ENCODE peak calls at places on chromosomes 6 and 20, in six cellular contexts. F is uterus, V is lung, K is mammary epithelial cell, L is lower lobe of right lung, S is ascending aorta. Q is an unnamed sample. For H3K4me1, the result is how much of the 10 kb centered on the place peaks cover.

GRCh38 chr20:12924126-12924525 is 84.6 kb upstream of the SPTLC3 start:
- DNase-seq in K (no peak), V (no peak), F (no peak), S (no peak), L (no peak), Q (no peak)

GRCh38 chr6:145844933-145845531 is 30.4 kb upstream of the FBXO30 start:
- DNase-seq in S (no peak), V (no peak), L (no peak), K (no peak), F (no peak), Q (no peak)

GRCh38 chr6:37783025-37783825 is 36.3 kb upstream of the ZFAND3 start:
- DNase-seq in S (no peak), F (peak), L (no peak), V (no peak), K (no peak), Q (no peak)

GRCh38 chr6:34834789-34835518 is 43.1 kb downstream of the BLTP3A start:
- DNase-seq in S (no peak), K (peak), V (no peak), L (no peak), F (no peak), Q (no peak)

GRCh38 chr20:6152777-6153176 is 29.9 kb upstream of the FERMT1 start:
- DNase-seq in V (no peak), F (no peak), S (no peak), L (no peak), K (no peak), Q (no peak)

GRCh38 chr20:6814945-6815344 is 47.5 kb downstream of the BMP2 start:
- DNase-seq in V (no peak), L (no peak), S (no peak), F (no peak), K (no peak), Q (no peak)

GRCh38 chr6:129717287-129717686 is 7.3 kb upstream of the ARHGAP18 start:
- DNase-seq in L (no peak), F (no peak), K (peak), S (no peak), V (no peak), Q (no peak)

GRCh38 chr20:43975096-43975768 is 60.6 kb downstream of the TOX2 start:
- DNase-seq in L (no peak), K (peak), S (no peak), F (no peak), V (no peak), Q (no peak)

GRCh38 chr6:114247101-114247500 is 95.7 kb downstream of the HS3ST5 start:
- DNase-seq in K (no peak), L (no peak), V (no peak), F (no peak), S (no peak), Q (peak)

GRCh38 chr6:150734235-150734634 is 131.3 kb upstream of the MTHFD1L start:
- DNase-seq in F (no peak), S (no peak), L (no peak), K (peak), V (no peak), Q (no peak)

GRCh38 chr6:148309301-148309700 is 33.3 kb upstream of the SASH1 start:
- DNase-seq in F (no peak), L (no peak), K (no peak), S (no peak), V (no peak), Q (peak)

GRCh38 chr20:11901127-11901526 is 16.6 kb upstream of the BTBD3 start:
- DNase-seq in V (no peak), L (no peak), F (no peak), K (peak), S (no peak), Q (peak)

GRCh38 chr6:34181903-34182302 is 36.0 kb upstream of the GRM4 start:
- DNase-seq in F (no peak), S (no peak), V (no peak), K (no peak), L (no peak), Q (no peak)

GRCh38 chr6:125584468-125584939 is 164.9 kb upstream of the HEY2 start:
- DNase-seq in F (no peak), L (no peak), S (no peak), V (no peak), K (peak), Q (peak)

GRCh38 chr6:44977406-44977740 is 350.8 kb upstream of the RUNX2 start:
- DNase-seq in F (no peak), K (no peak), L (no peak), S (no peak), V (no peak), Q (no peak)

GRCh38 chr20:25204550-25205276 is 9.2 kb downstream of the ENTPD6 start:
- DNase-seq in V (no peak), L (no peak), S (no peak), F (no peak), K (peak), Q (no peak)

GRCh38 chr6:33440649-33441309 is 13.6 kb upstream of the ZBTB9 start:
- DNase-seq in S (no peak), F (no peak), K (no peak), V (no peak), L (no peak), Q (no peak)

GRCh38 chr6:110537208-110538123 is 61.1 kb upstream of the SLC22A16 start:
- DNase-seq in K (peak), S (no peak), L (no peak), V (no peak), F (no peak), Q (peak)

GRCh38 chr20:49672109-49672681 is 41.5 kb downstream of the B4GALT5 start:
- DNase-seq in L (no peak), K (no peak), S (no peak), F (no peak), V (no peak), Q (no peak)

GRCh38 chr6:4804095-4804494 is 27.9 kb downstream of the CDYL start:
- DNase-seq in V (no peak), L (no peak), F (no peak), K (peak), S (no peak), Q (peak)

GRCh38 chr6:77361018-77361417 is 102.3 kb downstream of the HTR1B start:
- DNase-seq in K (peak), S (no peak), L (no peak), F (no peak), V (no peak), Q (no peak)

GRCh38 chr6:110999634-111000270 is 17.9 kb downstream of the RPF2 start:
- DNase-seq in S (no peak), F (no peak), L (no peak), K (peak), V (no peak), Q (peak)

GRCh38 chr6:116556065-116556464 is 2.5 kb downstream of the CALHM4 start:
- DNase-seq in K (no peak), S (no peak), L (no peak), F (no peak), V (no peak), Q (no peak)

GRCh38 chr6:56803594-56803993 is 151.3 kb upstream of the BEND6 start:
- DNase-seq in V (no peak), F (no peak), L (no peak), K (no peak), S (no peak), Q (peak)

GRCh38 chr6:44068607-44069296 is 58.5 kb downstream of the MRPL14 start:
- DNase-seq in S (no peak), K (no peak), L (no peak), V (no peak), F (no peak), Q (no peak)

GRCh38 chr6:127475823-127476176 is 16.6 kb upstream of the KIAA0408 start:
- DNase-seq in K (no peak), L (no peak), S (no peak), F (no peak), V (no peak), Q (no peak)

GRCh38 chr6:5511924-5512323 is 250.6 kb downstream of the FARS2 start:
- DNase-seq in K (no peak), F (no peak), V (no peak), L (no peak), S (no peak), Q (no peak)

GRCh38 chr20:12237772-12238171 is 320.1 kb downstream of the BTBD3 start:
- DNase-seq in V (no peak), K (peak), F (peak), S (no peak), L (no peak), Q (no peak)

GRCh38 chr6:80608881-80609280 is 502.4 kb downstream of the BCKDHB start:
- DNase-seq in K (no peak), F (no peak), V (no peak), L (no peak), S (no peak), Q (no peak)

GRCh38 chr6:11700118-11700718 is 78.4 kb downstream of the ADTRP start:
- DNase-seq in V (no peak), L (no peak), K (peak), S (no peak), F (no peak), Q (peak)

GRCh38 chr6:158996863-158997262 is 3.1 kb downstream of the RSPH3 start:
- DNase-seq in S (no peak), V (no peak), F (no peak), K (no peak), L (no peak), Q (no peak)

GRCh38 chr6:63821442-63821841 is 185.8 kb downstream of the PHF3 start:
- DNase-seq in L (no peak), F (no peak), V (no peak), K (peak), S (no peak), Q (no peak)

GRCh38 chr6:74213995-74214394 is 518.0 kb downstream of the CD109 start:
- DNase-seq in V (no peak), F (no peak), K (no peak), S (no peak), L (no peak), Q (no peak)
- H3K4me1 ChIP-seq in V (under half), F (under half), K (under half), S (under half), L (under half), Q (under half)

DNA sequence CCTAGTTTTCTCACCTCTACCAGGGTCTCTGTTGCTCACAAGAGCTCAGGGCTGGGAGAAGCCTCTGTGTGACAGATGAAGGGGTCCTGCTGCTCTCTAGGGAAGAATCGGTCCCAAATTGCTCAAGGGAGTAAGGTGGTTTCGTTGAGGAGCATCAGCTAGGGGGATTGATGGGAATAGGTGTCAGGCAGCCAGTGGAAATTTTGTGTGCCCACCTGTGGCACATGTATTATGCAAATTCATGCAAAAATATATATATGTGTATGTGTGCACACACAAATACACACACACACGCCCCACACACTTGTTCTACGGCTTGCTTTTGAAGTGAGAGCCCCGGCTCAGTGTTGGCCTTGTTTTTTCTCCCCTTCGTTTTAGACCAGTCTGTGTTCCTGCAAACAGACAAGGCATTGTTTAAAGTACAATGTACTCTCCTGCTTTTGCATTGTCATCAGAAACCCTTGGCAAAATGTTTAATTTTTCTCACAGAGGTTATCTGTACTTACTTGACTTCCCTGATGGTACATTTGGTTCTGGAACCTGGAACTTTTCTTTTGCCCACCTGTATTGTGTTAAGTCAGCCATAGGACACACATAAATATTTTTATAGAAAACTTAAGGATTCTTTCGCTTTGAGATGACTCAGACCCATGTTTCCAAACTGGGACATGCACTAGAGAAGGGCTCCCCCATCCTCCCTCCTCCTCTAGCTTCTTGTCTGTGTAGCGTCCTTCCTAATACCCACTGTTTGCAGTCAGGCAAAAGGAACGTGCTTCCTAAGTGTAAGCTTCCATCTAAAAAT is 26.7 kb downstream of the FOXO3 start:
- DNase-seq in L (no peak), V (no peak), K (peak), F (no peak), S (no peak), Q (no peak)
- H3K4me1 ChIP-seq in L (half or more), V (under half), K (half or more), F (half or more), S (half or more), Q (half or more)

GRCh38 chr20:757509-757908 is 10.8 kb downstream of the SLC52A3 start:
- DNase-seq in L (no peak), V (no peak), K (no peak), S (no peak), F (no peak), Q (no peak)

GRCh38 chr20:760751-761417 is 7.4 kb downstream of the SLC52A3 start:
- DNase-seq in V (no peak), F (no peak), S (no peak), K (no peak), L (peak), Q (no peak)

GRCh38 chr20:764255-764654 is 4.0 kb downstream of the SLC52A3 start:
- DNase-seq in S (no peak), K (no peak), V (no peak), L (no peak), F (no peak), Q (no peak)

GRCh38 chr20:766906-767305 is 1.4 kb downstream of the SLC52A3 start:
- DNase-seq in K (no peak), L (no peak), V (no peak), S (no peak), F (no peak), Q (no peak)

DNA sequence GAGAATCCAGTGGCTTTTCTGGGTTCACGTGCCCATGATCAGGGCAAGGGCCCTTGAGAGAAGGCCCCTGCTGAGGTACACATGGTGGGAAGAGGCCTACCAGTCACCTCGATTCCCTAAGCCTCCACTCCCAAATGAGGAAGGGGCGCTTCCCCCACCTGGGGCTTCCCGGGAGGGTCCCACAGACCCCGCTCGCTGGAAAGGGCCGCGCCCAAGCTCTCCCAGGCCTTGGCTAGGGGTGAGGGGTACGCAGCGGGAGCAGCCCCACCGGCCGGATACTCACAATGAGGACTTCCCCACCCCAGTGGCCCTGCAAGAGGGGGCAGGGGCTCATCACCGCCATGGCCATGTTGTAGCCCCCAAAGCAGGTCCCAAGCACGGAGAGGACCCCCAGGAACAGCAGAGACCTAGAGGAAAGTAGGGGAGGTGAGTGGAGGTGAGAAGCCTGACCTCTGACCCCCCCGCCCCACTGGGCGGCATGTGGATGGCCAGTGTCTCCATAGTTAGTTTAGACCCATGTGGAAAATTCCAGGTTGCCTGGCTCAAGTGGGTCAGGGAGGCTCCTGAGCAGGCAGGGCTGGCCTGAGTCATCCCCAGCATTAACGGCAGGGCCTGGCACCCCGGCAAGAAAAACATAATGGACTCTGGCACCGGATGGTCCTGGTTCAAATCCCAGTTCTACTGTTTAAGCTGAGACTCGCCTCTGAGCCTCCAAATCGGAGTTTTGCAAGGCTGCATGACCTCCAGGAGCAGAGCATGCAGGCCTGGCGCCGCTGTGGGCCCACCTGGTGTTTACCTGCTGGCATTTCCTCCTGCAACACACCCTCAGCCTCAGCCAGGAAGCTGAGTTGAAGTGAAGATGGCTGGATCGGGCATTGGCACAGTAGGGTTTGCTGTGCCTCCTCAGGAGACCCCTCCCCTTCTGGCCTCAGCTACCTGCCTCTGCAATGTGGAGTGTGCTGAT is 6.6 kb downstream of the SLC52A3 start:
- DNase-seq in F (no peak), K (no peak), S (no peak), V (no peak), L (no peak), Q (no peak)
- H3K4me1 ChIP-seq in F (under half), K (under half), S (under half), V (under half), L (under half), Q (under half)

DNA sequence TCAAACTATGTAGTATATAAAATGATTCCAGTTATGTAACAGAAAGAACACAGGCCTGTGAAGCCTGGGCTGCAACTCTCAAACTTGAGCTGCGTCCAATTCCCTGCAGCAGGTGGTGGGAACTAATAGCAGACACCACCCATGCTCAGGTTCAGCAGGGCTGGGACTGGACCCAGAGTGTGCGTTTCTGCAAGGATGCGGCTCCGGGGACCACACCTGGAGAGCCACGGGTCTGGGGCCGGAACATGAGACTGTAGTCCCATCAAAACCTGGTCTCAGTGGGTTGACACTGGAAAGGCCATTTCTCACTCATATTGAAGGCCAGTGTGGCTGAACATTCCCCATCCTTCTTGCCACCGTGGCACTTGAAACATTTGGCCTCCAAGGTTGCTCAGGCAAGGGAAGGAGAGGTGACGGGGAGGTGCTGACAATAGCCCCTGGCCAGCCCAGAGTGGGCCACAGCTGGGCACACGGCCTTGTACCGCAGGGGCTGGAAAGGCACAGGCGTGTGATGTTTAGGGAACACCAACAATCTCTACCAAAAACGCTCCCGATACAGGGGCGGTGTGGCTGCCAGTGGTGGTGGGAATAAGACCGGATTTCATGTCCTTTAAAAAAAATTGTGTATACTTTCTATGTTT is 38.0 kb downstream of the FRMD1 start:
- DNase-seq in V (no peak), F (peak), S (no peak), L (no peak), K (no peak), Q (no peak)
- H3K4me1 ChIP-seq in V (under half), F (under half), S (under half), L (under half), K (under half), Q (under half)